ENCODE peak calls at places on chromosomes 12 and 14, in six cellular contexts. H is Peyer's patch, G is A549, K is gastrocnemius medialis, L is transverse colon, R is lower leg skin. I is an unnamed sample.

GRCh38 chr12:88552672-88553079 is 27.6 kb downstream of the KITLG start:
- DNase-seq in H (no peak), G (peak; percentile 77), K (no peak), L (no peak), R (no peak), I (no peak)

GRCh38 chr14:55122441-55122986 is 6.5 kb upstream of the LGALS3 start:
- DNase-seq in H (peak; percentile 87), G (no peak), K (no peak), L (peak; percentile 91), R (peak; percentile 64), I (peak; percentile 51)

GRCh38 chr12:47612953-47613352 is 92.9 kb downstream of the RPAP3 start:
- DNase-seq in H (no peak), G (peak; percentile 28), K (no peak), L (no peak), R (no peak), I (no peak)

GRCh38 chr14:24075485-24076301 is 4.3 kb downstream of the CPNE6 start:
- DNase-seq in H (no peak), G (no peak), K (no peak), L (no peak), R (no peak), I (no peak)

GRCh38 chr12:126389961-126390360 is 1324.7 kb downstream of the AACS start:
- DNase-seq in H (no peak), G (no peak), K (no peak), L (no peak), R (no peak), I (no peak)

GRCh38 chr12:64582862-64583261 is 27.4 kb upstream of the RASSF3 start:
- DNase-seq in H (no peak), G (no peak), K (no peak), L (no peak), R (no peak), I (no peak)

GRCh38 chr12:104478396-104479140 is 21.8 kb downstream of the CHST11 start:
- DNase-seq in H (no peak), G (no peak), K (no peak), L (peak; percentile 38), R (no peak), I (no peak)

GRCh38 chr12:71626098-71626497 is 37.5 kb downstream of the ZFC3H1 start:
- DNase-seq in H (no peak), G (no peak), K (no peak), L (no peak), R (no peak), I (no peak)

GRCh38 chr12:92927436-92928116 is 1.5 kb downstream of the EEA1 start:
- DNase-seq in H (no peak), G (peak; percentile 45), K (no peak), L (no peak), R (no peak), I (no peak)

GRCh38 chr14:96271421-96271762 is 15.4 kb downstream of the BDKRB1 start:
- DNase-seq in H (no peak), G (no peak), K (no peak), L (no peak), R (no peak), I (no peak)

GRCh38 chr12:120445911-120446909 is at the start of the genes GATC and TRIAP1:
- DNase-seq in H (peak; percentile 93), G (peak; percentile 89), K (peak; percentile 57), L (peak; percentile 87), R (peak; percentile 75), I (peak; percentile 65)

GRCh38 chr12:39205969-39206368 is 237.0 kb downstream of the KIF21A start:
- DNase-seq in H (no peak), G (no peak), K (no peak), L (no peak), R (no peak), I (no peak)

GRCh38 chr12:12577786-12578185 is 15.1 kb upstream of the DUSP16 start:
- DNase-seq in H (no peak), G (no peak), K (no peak), L (no peak), R (no peak), I (no peak)

GRCh38 chr14:106875503-106875902 is 1349.1 kb downstream of the TMEM121 start:
- DNase-seq in H (no peak), G (no peak), K (no peak), L (peak; percentile 51), R (no peak), I (no peak)

GRCh38 chr12:3753549-3754284 is 808 bp upstream of the CRACR2A start:
- DNase-seq in H (no peak), G (no peak), K (no peak), L (no peak), R (no peak), I (peak; percentile 35)

GRCh38 chr12:59600174-59600573 is 4.3 kb downstream of the SLC16A7 start:
- DNase-seq in H (no peak), G (no peak), K (no peak), L (no peak), R (no peak), I (no peak)

GRCh38 chr12:93054021-93054420 is 124.9 kb upstream of the EEA1 start:
- DNase-seq in H (no peak), G (no peak), K (no peak), L (no peak), R (no peak), I (no peak)

GRCh38 chr12:21677622-21678277 is 20.1 kb upstream of the LDHB start:
- DNase-seq in H (no peak), G (peak; percentile 14), K (no peak), L (no peak), R (no peak), I (no peak)

GRCh38 chr12:68794653-68795253 is 13.2 kb upstream of the MDM2 start:
- DNase-seq in H (no peak), G (no peak), K (no peak), L (no peak), R (no peak), I (no peak)

GRCh38 chr12:88185988-88186387 is 43.9 kb downstream of the TMTC3 start:
- DNase-seq in H (no peak), G (peak; percentile 22), K (no peak), L (no peak), R (no peak), I (no peak)

GRCh38 chr12:57488397-57489156 is 709 bp downstream of the MARS1 start:
- DNase-seq in H (no peak), G (no peak), K (no peak), L (no peak), R (no peak), I (no peak)

GRCh38 chr12:96425321-96425720 is 25.1 kb upstream of the CDK17 start:
- DNase-seq in H (no peak), G (no peak), K (no peak), L (no peak), R (no peak), I (no peak)

GRCh38 chr12:105141320-105141918 is 33.9 kb downstream of the WASHC4 start:
- DNase-seq in H (no peak), G (no peak), K (no peak), L (no peak), R (no peak), I (no peak)

GRCh38 chr14:104158827-104159798 is 20.7 kb downstream of the KIF26A start:
- DNase-seq in H (no peak), G (no peak), K (no peak), L (no peak), R (no peak), I (no peak)

GRCh38 chr12:20577054-20577453 is 118.1 kb upstream of the SLCO1C1 start:
- DNase-seq in H (no peak), G (no peak), K (no peak), L (no peak), R (no peak), I (no peak)
- TF ChIP-seq POLR2A in H (no peak), G (no peak), K (no peak), L (no peak), R (no peak), I (no peak)

GRCh38 chr12:2548095-2548494 is 246.7 kb upstream of the FKBP4 start:
- DNase-seq in H (no peak), G (no peak), K (no peak), L (no peak), R (no peak), I (no peak)
- TF ChIP-seq CTCF in H (no peak), G (no peak), K (no peak), L (no peak), R (no peak), I (no peak)

GRCh38 chr12:5032821-5033220 is 10.9 kb upstream of the KCNA5 start:
- DNase-seq in H (no peak), G (no peak), K (no peak), L (no peak), R (no peak), I (no peak)

GRCh38 chr12:5031242-5031641 is 12.4 kb upstream of the KCNA5 start:
- DNase-seq in H (no peak), G (no peak), K (no peak), L (no peak), R (no peak), I (no peak)

GRCh38 chr12:5031958-5032357 is 11.7 kb upstream of the KCNA5 start:
- DNase-seq in H (no peak), G (no peak), K (no peak), L (no peak), R (no peak), I (no peak)

GRCh38 chr12:5027436-5027835 is 16.2 kb upstream of the KCNA5 start:
- DNase-seq in H (no peak), G (no peak), K (no peak), L (no peak), R (no peak), I (no peak)

DNA sequence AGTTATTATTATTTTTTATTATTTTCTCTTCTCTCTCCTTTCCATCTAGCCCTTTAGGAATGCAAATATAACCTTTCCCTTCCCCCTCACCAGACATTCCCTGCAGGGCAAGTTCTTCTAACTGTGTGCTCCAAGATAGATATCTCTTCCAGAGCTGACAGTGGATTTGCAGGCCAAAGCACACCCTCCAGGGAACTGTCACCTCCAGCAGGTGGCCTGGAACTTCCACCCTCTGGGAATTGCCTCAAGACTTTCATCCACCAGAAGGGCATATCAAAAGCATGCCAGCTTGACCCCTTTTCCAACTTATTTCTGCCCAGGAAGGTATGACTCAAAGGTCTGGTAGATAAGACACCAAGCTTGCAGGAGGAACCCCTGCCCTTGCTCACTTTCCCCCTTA is 13.6 kb upstream of the KCNA5 start:
- DNase-seq in H (no peak), G (no peak), K (no peak), L (no peak), R (no peak), I (no peak)
- TF ChIP-seq POLR2A in H (no peak), G (no peak), K (no peak), L (no peak), R (no peak), I (no peak)

DNA sequence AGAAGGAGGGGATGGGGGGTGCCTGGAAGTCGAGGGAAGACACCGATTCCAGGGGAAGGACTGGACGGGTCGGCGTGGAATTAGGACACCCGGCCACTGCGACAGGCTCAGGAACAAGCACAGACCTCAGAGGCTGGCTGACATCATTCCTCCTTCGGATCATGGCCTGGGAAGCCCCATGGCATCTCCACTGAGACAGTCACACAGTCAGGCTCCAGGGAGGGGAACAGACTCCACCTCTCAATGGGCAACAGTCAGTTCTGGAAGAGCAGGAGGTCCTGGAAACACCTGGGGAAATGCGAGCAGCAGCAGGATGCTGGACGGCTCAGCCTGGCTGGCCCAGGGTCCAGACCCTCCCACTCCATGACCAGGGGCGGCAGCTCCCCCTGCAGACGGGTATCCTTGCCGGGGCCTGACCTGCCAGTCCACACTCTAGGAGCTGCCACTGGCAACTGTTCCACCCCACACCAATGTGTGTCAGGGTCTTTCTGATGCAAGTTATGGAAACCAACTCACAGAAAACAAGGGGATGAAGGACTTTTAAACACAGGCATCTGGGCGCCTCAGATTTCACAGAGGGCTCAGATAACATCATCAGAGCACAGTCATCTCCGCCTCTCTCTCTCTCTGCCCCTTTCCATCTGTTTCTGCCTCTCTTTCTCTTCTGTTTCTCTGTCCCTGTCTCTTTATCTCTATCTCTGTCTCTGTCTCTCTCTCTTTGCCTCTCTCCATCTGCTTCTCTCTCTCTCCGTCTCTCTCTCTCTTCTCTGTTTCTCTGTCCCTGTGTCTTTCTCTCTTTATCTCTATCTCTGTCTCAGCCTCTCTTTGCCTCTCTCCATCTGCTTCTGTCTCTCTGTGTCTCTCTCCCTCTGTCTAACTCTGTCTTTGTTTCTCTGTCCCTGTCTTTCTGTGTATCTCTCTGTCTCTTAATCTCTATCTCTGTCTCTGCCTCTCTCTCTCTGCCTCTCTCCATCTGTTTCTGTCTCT is 67.6 kb upstream of the FBRSL1 start:
- DNase-seq in H (no peak), G (no peak), K (no peak), L (no peak), R (no peak), I (no peak)
- TF ChIP-seq CTCF in H (no peak), G (no peak), K (no peak), L (no peak), R (no peak), I (no peak)